ENCODE peak calls at places on chromosomes 11 and 22, in five cellular contexts. Y is body of pancreas, R is brain microvascular endothelial cell, W is PC-9, K is lower lobe of right lung. V is an unnamed sample.

GRCh38 chr22:44783581-44783980 is 31.2 kb downstream of the ARHGAP8 start:
- DNase-seq in Y (no peak), R (no peak), W (peak), K (no peak), V (no peak)

GRCh38 chr11:69035959-69036340 is 12.8 kb upstream of the TPCN2 start:
- DNase-seq in Y (no peak), R (no peak), W (no peak), K (no peak), V (no peak)

GRCh38 chr11:134071766-134072403 is 3.0 kb downstream of the JAM3 start:
- DNase-seq in Y (no peak), R (no peak), W (no peak), K (no peak), V (no peak)

GRCh38 chr11:371051-371450 is 1.8 kb downstream of the B4GALNT4 start:
- DNase-seq in Y (no peak), R (no peak), W (no peak), K (peak), V (no peak)

GRCh38 chr11:78187366-78188011 is 937 bp downstream of the KCTD21 start:
- DNase-seq in Y (no peak), R (no peak), W (no peak), K (no peak), V (no peak)

GRCh38 chr22:44277404-44278135 is 35.2 kb downstream of the SHISAL1 start:
- DNase-seq in Y (no peak), R (no peak), W (no peak), K (peak), V (no peak)

GRCh38 chr11:6481924-6482275 is 599 bp downstream of the TIMM10B start:
- DNase-seq in Y (no peak), R (no peak), W (no peak), K (no peak), V (peak)

GRCh38 chr11:77402218-77402556 is 71.7 kb downstream of the PAK1 start:
- DNase-seq in Y (no peak), R (no peak), W (no peak), K (no peak), V (no peak)

GRCh38 chr22:49925525-49926128 is 7.2 kb downstream of the CRELD2 start:
- DNase-seq in Y (no peak), R (no peak), W (no peak), K (no peak), V (no peak)

GRCh38 chr11:107567739-107568335 is 2.3 kb upstream of the ALKBH8 start:
- DNase-seq in Y (no peak), R (no peak), W (no peak), K (no peak), V (no peak)

GRCh38 chr22:45608763-45609180 is 62.9 kb upstream of the ATXN10 start:
- DNase-seq in Y (no peak), R (peak), W (peak), K (peak), V (peak)

GRCh38 chr11:105268404-105269062 is 129.0 kb upstream of the CARD18 start:
- DNase-seq in Y (no peak), R (no peak), W (no peak), K (no peak), V (no peak)

GRCh38 chr11:59416613-59417012 is 9.6 kb downstream of the OR5A2 start:
- DNase-seq in Y (no peak), R (no peak), W (no peak), K (no peak), V (no peak)

GRCh38 chr11:1195690-1196515 is 27.0 kb upstream of the MUC5B start:
- DNase-seq in Y (peak), R (no peak), W (no peak), K (peak), V (no peak)

GRCh38 chr11:59601788-59602187 is 13.8 kb downstream of the OSBP start:
- DNase-seq in Y (peak), R (no peak), W (no peak), K (no peak), V (no peak)

GRCh38 chr22:41844513-41844912 is 11.6 kb downstream of the SREBF2 start:
- DNase-seq in Y (peak), R (no peak), W (peak), K (peak), V (no peak)
- H3K4me3 ChIP-seq in Y (no peak), R (no peak), W (peak), K (no peak), V (no peak)

DNA sequence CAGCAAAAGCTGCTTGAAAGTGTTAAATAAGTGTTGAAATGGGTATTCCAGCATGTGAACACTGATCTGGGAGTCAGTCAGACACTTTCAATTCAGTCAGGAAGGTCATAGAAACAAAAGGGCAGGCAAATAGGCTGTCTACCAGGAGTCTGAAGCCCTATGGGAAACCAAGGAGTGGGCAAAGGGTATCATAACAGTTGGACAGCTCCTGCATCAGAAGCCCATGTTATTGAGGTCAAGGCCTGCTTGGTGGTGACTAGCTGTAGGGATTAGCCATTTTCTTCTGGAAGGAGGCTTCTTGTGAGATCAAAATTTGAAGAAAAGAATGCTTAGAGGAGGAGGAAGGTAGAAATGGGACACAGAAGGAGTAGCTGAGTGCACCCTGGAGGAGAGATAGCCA is 97.3 kb downstream of the STIM1 start:
- DNase-seq in Y (no peak), R (no peak), W (no peak), K (no peak), V (no peak)
- TF ChIP-seq CTCF in Y (no peak), R (no peak), W (no peak), K (no peak), V (no peak)

DNA sequence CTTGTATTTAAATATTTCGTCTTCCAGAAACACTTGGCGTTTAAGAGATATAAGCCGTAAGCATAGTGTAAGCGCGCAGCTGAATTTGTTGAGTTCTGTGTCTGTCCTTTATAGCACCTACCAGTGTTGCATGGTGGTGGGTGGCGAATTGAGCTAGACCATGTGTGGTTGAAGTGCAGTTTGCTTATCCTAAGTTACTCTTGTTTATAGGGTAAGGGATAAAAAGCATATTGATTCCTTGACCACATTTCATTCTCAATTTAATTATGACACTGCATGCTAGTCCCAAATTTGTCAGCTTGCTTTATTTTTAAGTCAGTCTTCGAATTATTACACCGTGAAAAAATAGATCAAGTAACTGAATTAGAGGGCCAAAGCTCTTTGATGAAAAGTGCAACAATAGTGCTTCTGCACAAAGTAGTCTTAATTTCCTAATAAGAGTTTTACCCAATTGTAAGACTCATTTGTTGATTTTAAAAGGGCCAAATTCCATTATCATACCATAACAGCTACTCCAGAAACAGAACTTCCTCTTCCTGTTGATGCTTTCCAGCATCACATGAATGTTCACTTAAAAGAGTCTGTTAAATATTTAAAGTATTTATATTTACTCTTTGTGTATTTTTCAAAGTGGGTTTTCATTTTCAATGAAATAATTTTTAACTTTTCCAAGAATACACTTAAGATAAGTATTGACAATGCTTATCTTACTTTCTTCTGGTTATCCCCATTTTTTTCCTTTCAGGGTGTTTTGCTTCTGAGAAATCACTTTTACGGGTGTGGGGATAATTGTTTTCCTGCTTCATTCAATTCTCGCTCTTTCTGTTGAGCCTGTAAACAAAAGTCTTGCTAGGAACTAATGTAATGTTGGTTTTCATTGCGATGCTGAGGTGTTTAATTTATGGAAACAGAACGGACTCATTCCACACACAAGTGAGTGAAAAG is 2.0 kb downstream of the ARHGEF12 start:
- DNase-seq in Y (no peak), R (no peak), W (no peak), K (no peak), V (peak)
- H3K4me3 ChIP-seq in Y (peak), R (peak), W (peak), K (peak), V (peak)

GRCh38 chr11:131906963-131907362 is 536.5 kb downstream of the NTM start:
- DNase-seq in Y (no peak), R (no peak), W (no peak), K (no peak), V (peak)
- TF ChIP-seq CTCF in Y (no peak), R (peak), W (no peak), K (no peak), V (peak)

GRCh38 chr11:117535201-117535869 is 207.7 kb downstream of the CEP164 start:
- DNase-seq in Y (peak), R (no peak), W (no peak), K (peak), V (no peak)
- H3K4me3 ChIP-seq in Y (no peak), R (no peak), W (no peak), K (no peak), V (no peak)

DNA sequence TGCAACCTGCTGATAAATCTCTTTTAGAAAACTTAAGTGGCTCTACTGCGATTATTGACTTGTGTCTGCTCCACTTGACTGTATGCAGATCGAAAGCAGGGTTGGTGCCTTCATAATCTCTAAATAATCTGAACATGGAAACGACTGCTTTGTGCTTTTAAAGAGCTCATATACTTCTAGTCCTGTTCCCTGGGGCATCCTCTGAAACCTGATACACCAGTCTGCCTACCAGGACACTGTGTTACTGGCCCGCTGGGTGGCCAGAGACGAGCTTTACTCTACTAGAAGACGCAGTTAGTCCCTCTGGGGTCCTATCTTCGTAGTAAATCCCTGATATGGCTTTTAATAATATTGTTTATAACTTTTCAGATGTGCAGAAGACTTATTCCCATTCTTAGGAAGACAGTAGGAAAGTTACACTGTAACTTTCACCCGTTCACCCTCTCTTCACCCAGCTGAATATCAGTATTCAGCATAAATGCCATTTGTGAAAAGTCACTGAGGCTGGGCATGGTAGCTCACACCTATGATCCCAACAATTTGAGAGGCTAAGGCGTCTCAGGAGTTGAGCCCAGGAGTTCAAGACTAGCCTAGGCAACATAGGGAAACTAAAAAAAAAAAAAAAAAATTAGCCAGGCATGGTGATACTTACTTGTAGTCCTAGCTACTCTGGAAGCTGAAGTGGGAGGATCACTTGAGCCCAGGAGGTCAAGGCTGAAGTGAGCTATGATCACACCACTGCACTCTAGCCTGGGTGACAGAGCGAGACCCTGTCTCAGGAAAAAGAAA is 9.0 kb upstream of the HTR3B start:
- DNase-seq in Y (no peak), R (no peak), W (no peak), K (no peak), V (peak)
- TF ChIP-seq CTCF in Y (no peak), R (no peak), W (no peak), K (no peak), V (peak)

GRCh38 chr11:88475991-88476418 is 138.5 kb upstream of the CTSC start:
- DNase-seq in Y (no peak), R (no peak), W (no peak), K (no peak), V (no peak)

GRCh38 chr11:88484873-88485621 is 147.5 kb upstream of the CTSC start:
- DNase-seq in Y (peak), R (peak), W (peak), K (peak), V (peak)

GRCh38 chr11:88482871-88483301 is 145.3 kb upstream of the CTSC start:
- DNase-seq in Y (no peak), R (no peak), W (no peak), K (no peak), V (no peak)

GRCh38 chr11:88478136-88478785 is 140.7 kb upstream of the CTSC start:
- DNase-seq in Y (no peak), R (no peak), W (no peak), K (no peak), V (no peak)

DNA sequence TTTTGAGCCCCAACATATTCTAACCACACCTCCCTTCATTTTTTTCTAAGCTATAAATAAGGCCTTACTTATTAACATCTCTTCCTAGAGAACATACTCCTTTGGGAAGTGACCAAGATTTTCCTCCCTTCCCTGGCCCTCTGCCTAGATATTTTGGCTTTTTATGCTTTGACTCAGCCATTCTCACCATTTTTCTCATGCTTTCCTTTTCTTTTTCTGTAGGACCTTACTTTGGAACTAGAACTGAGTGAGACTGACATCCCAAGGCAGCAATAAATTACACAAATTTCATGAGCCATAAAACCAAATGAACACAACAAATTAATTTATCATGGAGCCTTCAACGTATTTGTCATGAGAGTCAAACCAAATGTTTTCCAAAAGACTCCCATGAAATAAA is 142.7 kb upstream of the CTSC start:
- DNase-seq in Y (no peak), R (peak), W (peak), K (no peak), V (peak)
- H3K4me3 ChIP-seq in Y (no peak), R (no peak), W (no peak), K (no peak), V (no peak)

V was measured in choroid plexus epithelial cell.